ENCODE peak calls at places on chromosomes 3 and 15, in six cellular contexts. P, I, D, C, Q and V are unnamed samples.

GRCh38 chr3:162547321-162547720 is 1050.7 kb downstream of the OTOL1 start:
- DNase-seq in P (no peak), I (no peak), D (no peak), C (no peak), Q (no peak), V (no peak)

GRCh38 chr3:117790256-117790987 is 1080.8 kb downstream of the TUSC7 start:
- DNase-seq in P (no peak), I (no peak), D (no peak), C (peak), Q (peak), V (no peak)

GRCh38 chr3:98556164-98557130 is 24.7 kb downstream of the GPR15 start:
- DNase-seq in P (no peak), I (no peak), D (no peak), C (no peak), Q (peak), V (no peak)

GRCh38 chr3:60912876-60913275 is 338.4 kb downstream of the FHIT start:
- DNase-seq in P (no peak), I (no peak), D (no peak), C (no peak), Q (no peak), V (no peak)

GRCh38 chr15:33587773-33588172 is 277.0 kb downstream of the RYR3 start:
- DNase-seq in P (no peak), I (no peak), D (no peak), C (no peak), Q (peak), V (no peak)

GRCh38 chr15:63950911-63951481 is 95.3 kb downstream of the DAPK2 start:
- DNase-seq in P (no peak), I (no peak), D (peak), C (peak), Q (peak), V (no peak)

GRCh38 chr3:124133366-124133940 is 141.5 kb upstream of the ROPN1 start:
- DNase-seq in P (no peak), I (no peak), D (no peak), C (no peak), Q (no peak), V (no peak)

GRCh38 chr3:136266468-136266867 is 16.3 kb downstream of the PCCB start:
- DNase-seq in P (no peak), I (peak), D (peak), C (no peak), Q (peak), V (no peak)

GRCh38 chr15:77851696-77852095 is 219.0 kb upstream of the LINGO1 start:
- DNase-seq in P (no peak), I (peak), D (no peak), C (peak), Q (no peak), V (no peak)

GRCh38 chr15:64894395-64895056 is 17.2 kb upstream of the ANKDD1A start:
- DNase-seq in P (no peak), I (no peak), D (no peak), C (peak), Q (no peak), V (no peak)